ENCODE peak calls at places on chromosomes 5 and 9, in six cellular contexts. One of them, this sample, is unnamed.

GRCh38 chr5:178058321-178059012 is 54.9 kb upstream of the N4BP3 start:
- DNase-seq in PC-3: peak
- DNase-seq in T-cell: no peak
- DNase-seq in HuH-7: no peak
- DNase-seq in HCEC 1CT: no peak
- DNase-seq in hepatocyte: no peak
- DNase-seq in this sample: no peak

GRCh38 chr5:109823597-109823996 is 133.9 kb downstream of the MAN2A1 start:
- DNase-seq in PC-3: peak
- DNase-seq in T-cell: no peak
- DNase-seq in HuH-7: no peak
- DNase-seq in HCEC 1CT: peak
- DNase-seq in hepatocyte: no peak
- DNase-seq in this sample: no peak

GRCh38 chr9:113477661-113478060 is 14.1 kb downstream of the RGS3 start:
- DNase-seq in PC-3: no peak
- DNase-seq in T-cell: no peak
- DNase-seq in HuH-7: no peak
- DNase-seq in HCEC 1CT: no peak
- DNase-seq in hepatocyte: peak
- DNase-seq in this sample: no peak

GRCh38 chr9:126017758-126018157 is 270.6 kb downstream of the PBX3 start:
- DNase-seq in PC-3: no peak
- DNase-seq in T-cell: no peak
- DNase-seq in HuH-7: no peak
- DNase-seq in HCEC 1CT: no peak
- DNase-seq in hepatocyte: no peak
- DNase-seq in this sample: no peak

GRCh38 chr5:38650540-38651275 is 94.3 kb upstream of the LIFR start:
- DNase-seq in PC-3: peak
- DNase-seq in T-cell: no peak
- DNase-seq in HuH-7: no peak
- DNase-seq in HCEC 1CT: no peak
- DNase-seq in hepatocyte: no peak
- DNase-seq in this sample: no peak

GRCh38 chr5:123164019-123164418 is 75.0 kb downstream of the PRDM6 start:
- DNase-seq in PC-3: no peak
- DNase-seq in T-cell: no peak
- DNase-seq in HuH-7: no peak
- DNase-seq in HCEC 1CT: no peak
- DNase-seq in hepatocyte: peak
- DNase-seq in this sample: no peak

GRCh38 chr9:89052470-89053097 is 61.3 kb downstream of the S1PR3 start:
- DNase-seq in PC-3: no peak
- DNase-seq in T-cell: no peak
- DNase-seq in HuH-7: no peak
- DNase-seq in HCEC 1CT: no peak
- DNase-seq in hepatocyte: peak
- DNase-seq in this sample: no peak

GRCh38 chr5:150556859-150557506 is 49.1 kb downstream of the NDST1 start:
- DNase-seq in PC-3: no peak
- DNase-seq in T-cell: no peak
- DNase-seq in HuH-7: no peak
- DNase-seq in HCEC 1CT: no peak
- DNase-seq in hepatocyte: no peak
- DNase-seq in this sample: no peak

This sample was measured in effector CD4-positive, alpha-beta T cell.